ENCODE peak calls at places on chromosomes 11 and 22, in eight cellular contexts. H is pancreas, W is AG04450, M is small intestine, Z is IMR-90, K is adipocyte, P is suprapubic skin, V is RWPE2. X is an unnamed sample.

GRCh38 chr11:70242885-70243284 is 27.6 kb upstream of the PPFIA1 start:
- DNase-seq in W (no peak), P (no peak), M (no peak), Z (no peak), V (no peak), K (no peak), H (no peak), X (no peak)

GRCh38 chr11:346529-346928 is 22.8 kb upstream of the B4GALNT4 start:
- DNase-seq in Z (no peak), M (no peak), K (no peak), P (no peak), V (no peak), W (no peak), H (no peak), X (no peak)

GRCh38 chr11:18633256-18634139 is 644 bp downstream of the SPTY2D1 start:
- DNase-seq in W (no peak), V (no peak), P (no peak), M (peak; percentile 10), Z (peak; percentile 48), H (no peak), K (peak; percentile 79), X (no peak)

GRCh38 chr11:111378773-111379499 is at the start of gene POU2AF1:
- DNase-seq in P (no peak), W (no peak), H (no peak), Z (peak; percentile 43), V (no peak), M (no peak), K (peak; percentile 59), X (peak; percentile 61)

GRCh38 chr11:45881708-45882368 is 3.6 kb upstream of the MAPK8IP1 start:
- DNase-seq in Z (no peak), V (no peak), P (no peak), H (peak; percentile 36), K (no peak), W (no peak), M (no peak), X (no peak)

GRCh38 chr11:64224891-64225607 is 937 bp downstream of the TRPT1 start:
- DNase-seq in P (no peak), W (no peak), H (no peak), Z (no peak), K (peak; percentile 22), M (no peak), V (no peak), X (no peak)

GRCh38 chr11:91947215-91947614 is 277.4 kb upstream of the FAT3 start:
- DNase-seq in W (no peak), M (peak; percentile 7), V (no peak), H (no peak), K (no peak), P (no peak), Z (peak; percentile 2), X (peak; percentile 81)

GRCh38 chr11:112784323-112785073 is 176.7 kb upstream of the NCAM1 start:
- DNase-seq in W (no peak), V (no peak), H (peak; percentile 70), P (no peak), K (no peak), Z (no peak), M (no peak), X (peak; percentile 98)

GRCh38 chr11:117256573-117256972 is 24.1 kb downstream of the RNF214 start:
- DNase-seq in M (no peak), H (no peak), P (no peak), K (no peak), W (no peak), V (no peak), Z (peak; percentile 71), X (no peak)

GRCh38 chr11:64619811-64620285 is 28.8 kb downstream of the SLC22A12 start:
- DNase-seq in V (no peak), P (no peak), K (no peak), H (no peak), W (peak; percentile 7), Z (peak; percentile 49), M (peak; percentile 5), X (peak; percentile 59)

GRCh38 chr11:35031869-35032268 is 107.1 kb upstream of the CD44 start:
- DNase-seq in M (no peak), H (no peak), Z (peak; percentile 70), V (peak; percentile 71), W (no peak), P (no peak), K (peak; percentile 50), X (peak; percentile 67)

GRCh38 chr22:36912694-36913430 is 566 bp upstream of the CSF2RB start:
- DNase-seq in P (no peak), M (no peak), V (no peak), W (no peak), H (no peak), K (no peak), Z (no peak), X (no peak)

GRCh38 chr22:37507731-37508130 is 11.5 kb downstream of the CARD10 start:
- DNase-seq in P (no peak), M (no peak), Z (no peak), W (no peak), K (no peak), H (no peak), V (peak; percentile 62), X (no peak)

GRCh38 chr11:77468527-77468926 is 5.4 kb downstream of the PAK1 start:
- DNase-seq in V (no peak), H (no peak), M (no peak), K (no peak), W (no peak), P (no peak), Z (no peak), X (no peak)

GRCh38 chr22:37588540-37589215 is 8.8 kb upstream of the LGALS2 start:
- DNase-seq in H (no peak), Z (no peak), K (no peak), M (peak; percentile 58), W (no peak), V (no peak), P (no peak), X (no peak)

GRCh38 chr11:35927730-35928129 is 16.1 kb upstream of the LDLRAD3 start:
- DNase-seq in W (no peak), P (peak; percentile 88), M (peak; percentile 85), H (peak; percentile 64), V (peak; percentile 95), Z (peak; percentile 38), K (no peak), X (peak; percentile 52)

GRCh38 chr11:64358907-64359711 is at the start of gene RPS6KA4:
- DNase-seq in V (peak; percentile 69), W (no peak), P (no peak), H (peak; percentile 87), Z (peak; percentile 58), M (peak; percentile 74), K (peak; percentile 93), X (peak; percentile 74)

GRCh38 chr11:8720868-8721739 is 38.5 kb downstream of the RPL27A start:
- DNase-seq in M (peak; percentile 61), H (no peak), K (no peak), P (no peak), W (no peak), Z (no peak), V (no peak), X (no peak)

GRCh38 chr11:89922195-89922660 is at the start of gene TRIM49D1:
- DNase-seq in K (no peak), Z (no peak), H (no peak), M (no peak), W (no peak), P (no peak), V (no peak), X (no peak)

GRCh38 chr11:34342008-34342533 is 15.7 kb downstream of the ABTB2 start:
- DNase-seq in H (no peak), V (no peak), W (no peak), P (no peak), Z (peak; percentile 38), K (no peak), M (peak; percentile 94), X (no peak)

GRCh38 chr11:38226684-38227083 is 1628.6 kb upstream of the RAG2 start:
- DNase-seq in M (no peak), P (no peak), Z (no peak), H (no peak), K (no peak), V (no peak), W (no peak), X (no peak)

GRCh38 chr11:36377759-36378553 is 81.9 kb downstream of the PRR5L start:
- DNase-seq in Z (no peak), M (no peak), K (peak; percentile 7), W (no peak), H (no peak), V (no peak), P (no peak), X (no peak)

GRCh38 chr11:35288311-35288710 is 131.0 kb downstream of the SLC1A2 start:
- DNase-seq in W (no peak), V (no peak), P (no peak), M (no peak), Z (no peak), H (no peak), K (no peak), X (no peak)

GRCh38 chr11:59708537-59708936 is 5.1 kb downstream of the OR10V1 start:
- DNase-seq in W (no peak), Z (peak; percentile 24), H (no peak), V (no peak), P (no peak), M (no peak), K (peak; percentile 19), X (no peak)
- H3K9me3 ChIP-seq in W (no peaks in the 10 kb centered on the region), Z (no peaks in the 10 kb centered on the region), H (no peaks in the 10 kb centered on the region), V (peaks cover 9% of the 10 kb centered on the region), P (no peaks in the 10 kb centered on the region), M (no peaks in the 10 kb centered on the region), K (no peaks in the 10 kb centered on the region), X (peaks cover 13% of the 10 kb centered on the region)

DNA sequence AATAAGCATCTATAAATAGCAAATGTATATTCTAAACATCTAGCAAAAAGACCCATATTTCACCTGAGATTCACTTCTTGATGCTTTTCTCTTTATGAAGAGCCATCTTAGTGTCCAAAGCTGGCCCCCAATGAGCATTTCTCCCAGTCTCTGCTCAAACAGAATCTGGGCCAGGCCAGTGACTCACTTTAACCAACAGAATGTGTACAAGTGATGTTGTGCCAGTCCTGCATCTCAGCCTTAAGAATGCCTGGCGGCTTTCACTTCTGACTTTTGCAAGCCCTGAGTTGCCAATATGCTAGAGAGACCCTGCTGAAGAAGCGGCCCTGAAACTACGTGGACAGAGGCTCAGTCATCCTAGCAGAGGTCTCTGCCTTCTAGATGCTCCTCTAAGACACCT is 6.9 kb upstream of the COPB1 start:
- DNase-seq in P (no peak), M (no peak), K (peak; percentile 29), H (no peak), Z (peak; percentile 51), V (no peak), W (no peak), X (peak; percentile 38)
- H3K9me3 ChIP-seq in P (no peaks in the 10 kb centered on the region), M (no peaks in the 10 kb centered on the region), K (no peaks in the 10 kb centered on the region), H (no peaks in the 10 kb centered on the region), Z (no peaks in the 10 kb centered on the region), V (no peaks in the 10 kb centered on the region), W (no peaks in the 10 kb centered on the region), X (no peaks in the 10 kb centered on the region)

GRCh38 chr22:47391169-47392053 is 629.0 kb downstream of the TBC1D22A start:
- DNase-seq in W (no peak), P (no peak), Z (no peak), V (peak; percentile 36), K (no peak), M (no peak), H (no peak), X (no peak)
- H3K9me3 ChIP-seq in W (peaks cover 4% of the 10 kb centered on the region), P (no peaks in the 10 kb centered on the region), Z (peaks cover 21% of the 10 kb centered on the region), V (no peaks in the 10 kb centered on the region), K (no peaks in the 10 kb centered on the region), M (no peaks in the 10 kb centered on the region), H (no peaks in the 10 kb centered on the region), X (no peaks in the 10 kb centered on the region)

DNA sequence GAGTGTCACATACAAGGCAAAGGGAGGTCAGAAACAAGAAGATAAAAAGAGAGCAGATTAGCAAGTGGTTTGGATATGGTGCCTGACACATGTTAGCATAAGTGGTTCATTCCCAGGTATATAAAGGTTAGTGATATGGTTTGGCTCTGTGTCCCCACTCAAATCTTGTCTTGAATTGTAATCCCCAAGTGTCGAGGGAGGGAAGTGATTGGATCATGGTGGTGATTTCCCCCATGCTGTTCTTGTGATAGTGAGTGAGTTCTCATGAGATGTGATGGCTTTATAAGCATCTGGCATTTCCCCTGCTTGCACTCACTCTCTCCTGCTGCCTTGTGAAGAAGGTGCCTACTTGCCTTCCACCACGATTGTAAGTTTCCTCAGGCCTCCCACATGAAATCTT is 12.1 kb upstream of the DKK3 start:
- DNase-seq in H (no peak), M (no peak), V (no peak), W (no peak), K (no peak), Z (no peak), P (no peak), X (no peak)
- H3K9me3 ChIP-seq in H (no peaks in the 10 kb centered on the region), M (no peaks in the 10 kb centered on the region), V (no peaks in the 10 kb centered on the region), W (peaks cover 3% of the 10 kb centered on the region), K (no peaks in the 10 kb centered on the region), Z (no peaks in the 10 kb centered on the region), P (no peaks in the 10 kb centered on the region), X (peaks cover 14% of the 10 kb centered on the region)

X was measured in MG63.